ENCODE peak calls at places on chromosomes 4 and X, in seven cellular contexts. S, J, F, B, M, I and C are unnamed samples.

GRCh38 chrX:12973561-12974216 is 1.2 kb upstream of the TMSB4X start:
- DNase-seq in S (no peak), J (peak; percentile 48), F (peak; percentile 59), B (peak; percentile 59), M (no peak), I (no peak), C (no peak)

GRCh38 chrX:44459501-44459900 is 83.2 kb downstream of the FUNDC1 start:
- DNase-seq in S (no peak), J (no peak), F (no peak), B (no peak), M (no peak), I (no peak), C (no peak)

GRCh38 chr4:14771091-14771490 is 231.2 kb upstream of the CPEB2 start:
- DNase-seq in S (no peak), J (no peak), F (no peak), B (no peak), M (no peak), I (no peak), C (no peak)

GRCh38 chrX:108947205-108947604 is 210.8 kb upstream of the IRS4 start:
- DNase-seq in S (no peak), J (no peak), F (no peak), B (no peak), M (no peak), I (no peak), C (no peak)

GRCh38 chrX:56792270-56793111 is 63.4 kb downstream of the NBDY start:
- DNase-seq in S (no peak), J (no peak), F (no peak), B (no peak), M (no peak), I (no peak), C (no peak)

GRCh38 chr4:88526221-88526815 is 2.7 kb upstream of the PYURF start:
- DNase-seq in S (no peak), J (no peak), F (no peak), B (no peak), M (no peak), I (no peak), C (no peak)

GRCh38 chr4:77714514-77714913 is 104.7 kb downstream of the CNOT6L start:
- DNase-seq in S (no peak), J (no peak), F (no peak), B (no peak), M (no peak), I (no peak), C (no peak)

GRCh38 chr4:124499266-124499665 is 213.3 kb downstream of the ANKRD50 start:
- DNase-seq in S (no peak), J (no peak), F (no peak), B (no peak), M (no peak), I (no peak), C (no peak)

GRCh38 chrX:13258725-13259124 is 61.1 kb downstream of the ATXN3L start:
- DNase-seq in S (no peak), J (no peak), F (no peak), B (no peak), M (no peak), I (no peak), C (no peak)

GRCh38 chr4:7206856-7207567 is 14.7 kb downstream of the SORCS2 start:
- DNase-seq in S (peak; percentile 22), J (no peak), F (no peak), B (no peak), M (no peak), I (no peak), C (no peak)

GRCh38 chrX:52574416-52575275 is 57.8 kb upstream of the XAGE1B start:
- DNase-seq in S (no peak), J (peak; percentile 0), F (peak; percentile 4), B (peak; percentile 20), M (no peak), I (peak; percentile 5), C (no peak)

GRCh38 chrX:36214924-36215323 is 295.4 kb downstream of the CFAP47 start:
- DNase-seq in S (no peak), J (no peak), F (no peak), B (no peak), M (peak; percentile 13), I (no peak), C (no peak)

GRCh38 chr4:4671774-4672349 is 130.0 kb upstream of the STX18 start:
- DNase-seq in S (no peak), J (no peak), F (no peak), B (no peak), M (no peak), I (no peak), C (no peak)

GRCh38 chr4:128454281-128455075 is 166.9 kb upstream of the PGRMC2 start:
- DNase-seq in S (peak; percentile 55), J (peak; percentile 33), F (peak; percentile 74), B (peak; percentile 60), M (peak; percentile 26), I (peak; percentile 41), C (peak; percentile 18)

GRCh38 chr4:146033149-146033548 is 94.5 kb upstream of the ZNF827 start:
- DNase-seq in S (no peak), J (no peak), F (no peak), B (no peak), M (no peak), I (no peak), C (no peak)

GRCh38 chr4:53113433-53114215 is 251.5 kb downstream of the RASL11B start:
- DNase-seq in S (no peak), J (no peak), F (no peak), B (no peak), M (no peak), I (no peak), C (no peak)

GRCh38 chr4:158571736-158572135 is 50.1 kb downstream of the RXFP1 start:
- DNase-seq in S (no peak), J (no peak), F (no peak), B (no peak), M (no peak), I (no peak), C (no peak)

GRCh38 chr4:52199574-52200338 is 148.7 kb downstream of the SPATA18 start:
- DNase-seq in S (no peak), J (no peak), F (no peak), B (no peak), M (no peak), I (no peak), C (no peak)